ENCODE peak calls at places on chromosomes 12 and 14, in nine cellular contexts. C is putamen; L is Ammon's horn; A is activated CD4-positive, CD25-positive, alpha-beta regulatory T cell treated with anti-CD3 and anti-CD28 coated beads, Interleukin-2, amount 50 U/mL, for 16 hours; E is fibroblast of the conjunctiva; D is neural progenitor cell; F is stimulated activated CD8-positive, alpha-beta memory T cell treated with anti-CD3 and anti-CD28 coated beads, Interleukin-15, amount 100 ng/mL, for 1 hour; W is IMR-90; M is ovary. P is an unnamed sample.

GRCh38 chr14:63938198-63939005 is 85.6 kb downstream of the SYNE2 start:
- DNase-seq in A (no peak), D (no peak), W (peak; percentile 2), E (no peak), C (no peak), L (no peak), M (no peak), F (no peak), P (no peak)

GRCh38 chr12:30514666-30515065 is 181.0 kb downstream of the IPO8 start:
- DNase-seq in E (no peak), C (no peak), W (no peak), L (no peak), F (no peak), A (no peak), D (no peak), M (no peak), P (no peak)

GRCh38 chr12:38253778-38254177 is 62.8 kb upstream of the ALG10B start:
- DNase-seq in E (no peak), L (no peak), M (no peak), C (no peak), A (no peak), W (no peak), F (no peak), D (no peak), P (no peak)

GRCh38 chr12:15701721-15702156 is 87.4 kb downstream of the EPS8 start:
- DNase-seq in D (no peak), M (no peak), F (no peak), A (no peak), W (peak; percentile 68), L (no peak), E (no peak), C (no peak), P (peak; percentile 34)

GRCh38 chr14:41922014-41922413 is 315.3 kb downstream of the LRFN5 start:
- DNase-seq in L (no peak), E (no peak), D (no peak), M (no peak), A (no peak), C (no peak), W (no peak), F (no peak), P (no peak)

GRCh38 chr12:1122803-1123202 is 131.8 kb downstream of the ERC1 start:
- DNase-seq in F (peak; percentile 20), L (no peak), D (peak; percentile 14), C (no peak), A (peak; percentile 4), M (no peak), E (no peak), W (no peak), P (no peak)

GRCh38 chr12:127899981-127900380 is 367.0 kb upstream of the TMEM132C start:
- DNase-seq in E (no peak), M (no peak), A (no peak), F (no peak), D (no peak), W (no peak), C (no peak), L (no peak), P (no peak)

GRCh38 chr14:68728342-68729106 is 64.3 kb downstream of the ZFP36L1 start:
- DNase-seq in E (no peak), A (no peak), W (no peak), D (no peak), M (no peak), F (no peak), L (no peak), C (no peak), P (no peak)

GRCh38 chr14:68686212-68686478 is 106.7 kb downstream of the ZFP36L1 start:
- DNase-seq in D (no peak), M (no peak), L (no peak), W (no peak), A (no peak), E (no peak), F (no peak), C (no peak), P (no peak)

GRCh38 chr12:93003540-93004239 is 74.6 kb upstream of the EEA1 start:
- DNase-seq in W (no peak), C (no peak), E (no peak), D (no peak), F (no peak), M (no peak), L (no peak), A (no peak), P (no peak)

GRCh38 chr14:23237772-23238594 is at the start of gene RNF212B:
- DNase-seq in M (peak; percentile 92), C (peak; percentile 50), W (peak; percentile 44), L (peak; percentile 87), A (peak; percentile 48), E (peak; percentile 52), D (peak; percentile 95), F (peak; percentile 56), P (peak; percentile 71)

GRCh38 chr12:1644523-1645438 is 15.8 kb downstream of the WNT5B start:
- DNase-seq in C (peak; percentile 91), W (peak; percentile 91), A (no peak), E (peak; percentile 74), M (peak; percentile 90), D (no peak), F (no peak), L (peak; percentile 96), P (peak; percentile 81)

GRCh38 chr14:50791201-50791600 is 39.8 kb downstream of the NIN start:
- DNase-seq in A (no peak), F (no peak), W (no peak), L (no peak), E (no peak), D (no peak), C (no peak), M (no peak), P (no peak)

GRCh38 chr14:101476931-101477553 is 84.3 kb upstream of the DIO3 start:
- DNase-seq in F (no peak), W (no peak), A (no peak), M (peak; percentile 24), L (no peak), E (no peak), C (no peak), D (peak; percentile 31), P (no peak)

GRCh38 chr12:87253157-87253556 is 776.0 kb downstream of the C12orf50 start:
- DNase-seq in E (peak; percentile 9), F (no peak), M (no peak), D (no peak), W (no peak), A (no peak), L (no peak), C (no peak), P (no peak)

GRCh38 chr14:65198346-65198745 is 96.0 kb upstream of the MAX start:
- DNase-seq in M (no peak), W (no peak), F (no peak), L (no peak), E (no peak), D (no peak), C (no peak), A (no peak), P (no peak)

GRCh38 chr12:41536813-41537490 is 348.8 kb downstream of the PDZRN4 start:
- DNase-seq in C (no peak), L (no peak), E (no peak), W (no peak), F (no peak), M (no peak), A (no peak), D (no peak), P (no peak)

GRCh38 chr12:123150273-123150803 is 552 bp downstream of the PITPNM2 start:
- DNase-seq in A (no peak), L (no peak), E (no peak), C (no peak), D (peak; percentile 16), M (peak; percentile 79), W (no peak), F (no peak), P (peak; percentile 39)

GRCh38 chr12:113030875-113031525 is 25.5 kb upstream of the DTX1 start:
- DNase-seq in W (peak; percentile 52), E (peak; percentile 45), F (no peak), M (peak; percentile 15), A (no peak), C (peak; percentile 45), D (peak; percentile 85), L (peak; percentile 73), P (peak; percentile 74)

GRCh38 chr14:26917086-26917485 is 319.3 kb upstream of the NOVA1 start:
- DNase-seq in D (peak; percentile 50), L (no peak), A (no peak), W (peak; percentile 2), F (no peak), C (no peak), M (no peak), E (peak; percentile 91), P (no peak)

GRCh38 chr14:24802236-24802635 is 168.2 kb upstream of the GZMB start:
- DNase-seq in F (no peak), A (no peak), M (no peak), C (no peak), D (peak; percentile 10), L (no peak), W (no peak), E (no peak), P (no peak)

GRCh38 chr12:96907681-96908163 is 665 bp downstream of the NEDD1 start:
- DNase-seq in C (peak; percentile 7), D (peak; percentile 63), W (peak; percentile 25), F (no peak), M (peak; percentile 16), E (peak; percentile 3), L (peak; percentile 24), A (no peak), P (peak; percentile 50)

GRCh38 chr12:50763637-50764115 is at the start of gene ATF1:
- DNase-seq in C (peak; percentile 90), W (peak; percentile 93), A (peak; percentile 74), F (peak; percentile 70), E (peak; percentile 84), D (peak; percentile 96), M (peak; percentile 85), L (peak; percentile 95), P (peak; percentile 95)

GRCh38 chr14:68377459-68377858 is 415.4 kb downstream of the ZFP36L1 start:
- DNase-seq in F (no peak), A (no peak), M (no peak), E (no peak), C (peak; percentile 83), D (peak; percentile 14), L (peak; percentile 90), W (peak; percentile 44), P (peak; percentile 84)

GRCh38 chr12:40390980-40391379 is 166.2 kb downstream of the LRRK2 start:
- DNase-seq in E (no peak), L (no peak), W (no peak), C (no peak), A (no peak), M (no peak), F (no peak), D (no peak), P (no peak)

GRCh38 chr12:91604897-91605296 is 422.3 kb upstream of the DCN start:
- DNase-seq in W (no peak), A (no peak), C (no peak), M (no peak), E (no peak), D (no peak), F (no peak), L (no peak), P (peak; percentile 2)

GRCh38 chr12:46503637-46504036 is 131.1 kb upstream of the SLC38A2 start:
- DNase-seq in C (no peak), E (no peak), W (no peak), M (no peak), L (no peak), D (no peak), A (no peak), F (no peak), P (no peak)

GRCh38 chr12:131710464-131711457 is at the start of gene SFSWAP:
- DNase-seq in L (peak; percentile 82), E (peak; percentile 18), F (peak; percentile 59), C (peak; percentile 80), A (peak; percentile 61), D (peak; percentile 87), M (peak; percentile 70), W (peak; percentile 65), P (peak; percentile 82)

GRCh38 chr12:53224268-53224896 is 7.6 kb downstream of the RARG start:
- DNase-seq in F (no peak), W (no peak), C (no peak), A (no peak), D (peak; percentile 70), E (no peak), M (no peak), L (no peak), P (no peak)

GRCh38 chr12:1691123-1692007 is 495 bp downstream of the ADIPOR2 start:
- DNase-seq in A (no peak), E (no peak), C (no peak), L (peak; percentile 64), D (peak; percentile 92), F (no peak), M (no peak), W (no peak), P (peak; percentile 43)

GRCh38 chr14:36556811-36557433 is 25.5 kb downstream of the NKX2-8 start:
- DNase-seq in L (peak; percentile 30), E (no peak), M (no peak), F (no peak), D (peak; percentile 39), W (peak; percentile 7), C (peak; percentile 19), A (no peak), P (peak; percentile 49)

P was measured in dermis blood vessel endothelial cell.